ENCODE peak calls at places on chromosomes 1 and 21, in six cellular contexts. Y is HFFc6, C is osteoblast, J is HCT116, M is WTC11, K is sigmoid colon. O is an unnamed sample.

GRCh38 chr1:233907139-233907538 is 2.7 kb downstream of the SLC35F3 start:
- DNase-seq in C (no peak), M (no peak), K (no peak), Y (no peak), J (no peak), O (no peak)

GRCh38 chr21:46116189-46116845 is 18.4 kb downstream of the COL6A2 start:
- DNase-seq in J (no peak), C (peak; percentile 89), M (peak; percentile 10), Y (no peak), K (peak; percentile 65), O (no peak)

GRCh38 chr1:178538192-178538916 is 25.4 kb downstream of the TEX35 start:
- DNase-seq in Y (peak; percentile 81), K (peak; percentile 50), C (peak; percentile 90), M (no peak), J (no peak), O (no peak)

GRCh38 chr21:22597660-22598255 is 1599.5 kb downstream of the NCAM2 start:
- DNase-seq in C (no peak), Y (no peak), K (no peak), M (no peak), J (no peak), O (no peak)

GRCh38 chr1:21340230-21340564 is 49.9 kb upstream of the ECE1 start:
- DNase-seq in K (peak; percentile 83), M (no peak), C (no peak), Y (no peak), J (no peak), O (peak; percentile 72)

GRCh38 chr1:39170731-39171375 is 33.6 kb upstream of the MACF1 start:
- DNase-seq in K (no peak), Y (no peak), J (no peak), C (no peak), M (peak; percentile 41), O (no peak)

GRCh38 chr21:44443291-44443890 is 11.9 kb upstream of the LRRC3 start:
- DNase-seq in M (no peak), K (peak; percentile 58), J (no peak), C (no peak), Y (no peak), O (no peak)

GRCh38 chr1:220375715-220376114 is 103.5 kb upstream of the RAB3GAP2 start:
- DNase-seq in J (no peak), M (no peak), Y (no peak), C (no peak), K (no peak), O (no peak)

GRCh38 chr1:48555271-48555670 is 83.3 kb upstream of the SPATA6 start:
- DNase-seq in C (no peak), M (no peak), K (no peak), Y (no peak), J (no peak), O (no peak)

GRCh38 chr1:112605633-112606327 is 13.2 kb downstream of the ST7L start:
- DNase-seq in M (no peak), J (no peak), C (no peak), Y (no peak), K (no peak), O (no peak)

GRCh38 chr1:79662596-79662995 is 656.1 kb upstream of the ADGRL4 start:
- DNase-seq in M (no peak), J (no peak), Y (no peak), K (no peak), C (no peak), O (no peak)

GRCh38 chr1:214902636-214903320 is 179.8 kb upstream of the KCNK2 start:
- DNase-seq in Y (peak; percentile 56), M (no peak), K (no peak), C (no peak), J (peak; percentile 6), O (no peak)

GRCh38 chr21:37079211-37079824 is 6.3 kb downstream of the TTC3 start:
- DNase-seq in J (no peak), M (no peak), K (no peak), Y (no peak), C (no peak), O (no peak)
- TF ChIP-seq CTCF in J (peak; percentile 57), M (no peak), K (no peak), Y (peak; percentile 66), C (peak; percentile 35), O (no peak)

DNA sequence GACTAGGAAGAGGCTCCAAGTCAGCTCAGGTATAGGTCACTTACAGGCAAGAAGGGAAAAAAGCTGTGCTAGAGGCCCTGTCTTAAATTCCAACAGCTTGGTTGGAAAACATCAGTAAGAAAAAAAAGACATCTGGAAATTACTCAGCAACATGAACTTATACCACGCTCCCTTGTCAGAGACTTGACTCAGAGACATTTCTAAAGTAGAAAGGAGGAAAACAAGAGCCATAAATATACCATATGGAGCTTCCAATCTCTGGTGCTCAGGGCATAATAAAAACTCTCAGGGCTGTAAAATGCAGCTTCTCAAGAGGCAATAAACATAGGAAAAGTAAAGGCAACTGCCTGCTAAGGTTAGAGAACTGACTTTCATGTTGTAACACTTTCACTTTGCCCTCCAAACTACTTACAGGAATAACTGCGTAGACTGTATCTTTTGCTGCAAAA is 14.7 kb downstream of the ATPAF1 start:
- DNase-seq in C (no peak), J (no peak), M (no peak), Y (peak; percentile 36), K (no peak), O (no peak)
- TF ChIP-seq CTCF in C (no peak), J (no peak), M (no peak), Y (no peak), K (no peak), O (no peak)

GRCh38 chr1:18211764-18212163 is 104.2 kb downstream of the IGSF21 start:
- DNase-seq in Y (no peak), K (no peak), M (no peak), C (no peak), J (no peak), O (no peak)

GRCh38 chr1:18217398-18218043 is 109.9 kb downstream of the IGSF21 start:
- DNase-seq in K (no peak), J (peak; percentile 31), Y (peak; percentile 3), M (peak; percentile 65), C (peak; percentile 39), O (peak; percentile 17)
- TF ChIP-seq CTCF in K (no peak), J (peak; percentile 71), Y (peak; percentile 42), M (no peak), C (peak; percentile 47), O (no peak)

GRCh38 chr1:235368428-235368827 is 1.2 kb downstream of the TBCE start:
- DNase-seq in Y (no peak), C (peak; percentile 27), M (no peak), K (no peak), J (no peak), O (no peak)
- TF ChIP-seq CTCF in Y (no peak), C (no peak), M (no peak), K (no peak), J (no peak), O (no peak)

GRCh38 chr1:207454046-207454964 is at the start of gene CR2:
- DNase-seq in Y (no peak), C (no peak), K (peak; percentile 50), J (peak; percentile 47), M (peak; percentile 80), O (peak; percentile 69)
- TF ChIP-seq CTCF in Y (no peak), C (no peak), K (no peak), J (peak; percentile 55), M (no peak), O (peak; percentile 25)

GRCh38 chr1:20089328-20090077 is 19.5 kb downstream of the PLA2G5 start:
- DNase-seq in Y (no peak), C (no peak), K (no peak), M (peak; percentile 60), J (peak; percentile 13), O (no peak)

GRCh38 chr1:20086800-20087199 is 16.8 kb downstream of the PLA2G5 start:
- DNase-seq in K (no peak), Y (no peak), C (no peak), J (no peak), M (no peak), O (no peak)

GRCh38 chr1:20090119-20090518 is 20.1 kb downstream of the PLA2G5 start:
- DNase-seq in Y (no peak), C (no peak), K (no peak), J (no peak), M (no peak), O (no peak)

GRCh38 chr1:20090641-20091040 is 20.6 kb downstream of the PLA2G5 start:
- DNase-seq in J (no peak), Y (no peak), C (no peak), K (no peak), M (no peak), O (no peak)

DNA sequence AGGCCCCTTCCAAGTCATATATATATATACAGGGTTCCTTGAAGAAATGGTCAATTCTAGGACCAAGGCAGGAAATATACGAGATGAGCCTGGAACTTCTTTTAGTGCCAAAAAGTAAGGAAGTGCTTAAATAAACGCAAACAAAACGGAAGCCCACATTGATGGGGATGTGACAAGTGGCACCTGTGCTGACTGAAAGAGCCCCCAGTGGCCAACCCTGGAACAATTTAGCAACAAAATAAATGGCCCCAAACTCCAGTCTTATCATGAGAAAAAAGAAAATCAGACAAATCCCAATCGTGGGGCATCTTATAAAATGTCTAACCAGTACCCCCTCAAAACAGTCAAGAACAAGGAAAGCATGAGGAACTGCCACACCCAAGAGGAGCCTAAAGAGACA is 17.7 kb downstream of the PLA2G5 start:
- DNase-seq in K (no peak), Y (no peak), J (no peak), M (peak; percentile 15), C (no peak), O (no peak)
- TF ChIP-seq CTCF in K (no peak), Y (peak; percentile 37), J (peak; percentile 54), M (peak; percentile 35), C (peak; percentile 25), O (no peak)